ENCODE peak calls at places on chromosomes 4 and X, in five cellular contexts. M is HL-60, E is HepG2, N is SK-N-MC, O is GM12891. B is an unnamed sample.
A peak's percentile ranks its signal among the peaks of the same experiment; 100 is the strongest.

GRCh38 chrX:23937100-23937499 is 29.3 kb downstream of the CXorf58 start:
- DNase-seq in M (no peak), E (no peak), N (no peak), O (no peak), B (no peak)

GRCh38 chrX:85111347-85111746 is 107.7 kb downstream of the APOOL start:
- DNase-seq in M (no peak), E (no peak), N (no peak), O (no peak), B (no peak)

GRCh38 chr4:84799318-84799717 is 167.2 kb downstream of the WDFY3 start:
- DNase-seq in M (no peak), E (no peak), N (no peak), O (no peak), B (no peak)

GRCh38 chrX:459611-460010 is 72.9 kb upstream of the PPP2R3B start:
- DNase-seq in M (no peak), E (no peak), N (no peak), O (no peak), B (no peak)

GRCh38 chr4:48047896-48048295 is 31.3 kb downstream of the NIPAL1 start:
- DNase-seq in M (no peak), E (no peak), N (no peak), O (no peak), B (no peak)

GRCh38 chr4:159105761-159106243 is 2.9 kb downstream of the RAPGEF2 start:
- DNase-seq in M (no peak), E (peak; percentile 59), N (no peak), O (no peak), B (no peak)

GRCh38 chr4:15928883-15929282 is 9.7 kb downstream of the FGFBP1 start:
- DNase-seq in M (no peak), E (no peak), N (no peak), O (no peak), B (no peak)

GRCh38 chr4:47068986-47069385 is 37.6 kb downstream of the GABRB1 start:
- DNase-seq in M (no peak), E (no peak), N (no peak), O (no peak), B (no peak)

GRCh38 chr4:107120661-107121060 is 84.5 kb upstream of the DKK2 start:
- DNase-seq in M (no peak), E (no peak), N (no peak), O (no peak), B (no peak)

GRCh38 chr4:69032847-69033638 is 63.2 kb upstream of the UGT2B7 start:
- DNase-seq in M (no peak), E (peak; percentile 72), N (no peak), O (no peak), B (no peak)

GRCh38 chr4:70110917-70111316 is 43.1 kb upstream of the PRR27 start:
- DNase-seq in M (no peak), E (no peak), N (no peak), O (no peak), B (no peak)

GRCh38 chr4:111776546-111776945 is 368.7 kb upstream of the FAM241A start:
- DNase-seq in M (no peak), E (no peak), N (no peak), O (no peak), B (no peak)

GRCh38 chr4:53714377-53715140 is 123.3 kb upstream of the LNX1 start:
- DNase-seq in M (no peak), E (no peak), N (no peak), O (no peak), B (no peak)

GRCh38 chr4:1305781-1306455 is 16.2 kb downstream of the MAEA start:
- DNase-seq in M (no peak), E (no peak), N (no peak), O (no peak), B (no peak)

GRCh38 chr4:112966701-112967100 is 82.8 kb upstream of the ANK2 start:
- DNase-seq in M (no peak), E (no peak), N (no peak), O (no peak), B (no peak)

GRCh38 chr4:80215449-80216052 is 18.2 kb downstream of the PRDM8 start:
- DNase-seq in M (no peak), E (peak; percentile 1), N (peak; percentile 52), O (no peak), B (no peak)

GRCh38 chr4:54318904-54319303 is 89.8 kb downstream of the PDGFRA start:
- DNase-seq in M (peak; percentile 11), E (peak; percentile 29), N (no peak), O (peak; percentile 17), B (no peak)

GRCh38 chrX:115958687-115959359 is 211.7 kb upstream of the AGTR2 start:
- DNase-seq in M (no peak), E (no peak), N (no peak), O (no peak), B (no peak)

GRCh38 chr4:172142331-172142738 is 329.1 kb downstream of the GALNTL6 start:
- DNase-seq in M (no peak), E (no peak), N (no peak), O (no peak), B (no peak)

GRCh38 chr4:10083861-10084641 is 32.5 kb downstream of the WDR1 start:
- DNase-seq in M (no peak), E (no peak), N (no peak), O (peak; percentile 10), B (no peak)

GRCh38 chrX:115940348-115940747 is 230.2 kb upstream of the AGTR2 start:
- DNase-seq in M (no peak), E (no peak), N (no peak), O (no peak), B (no peak)

GRCh38 chr4:179624768-179625181 is 2182.5 kb upstream of the AGA start:
- DNase-seq in M (no peak), E (no peak), N (no peak), O (no peak), B (no peak)

GRCh38 chr4:156536661-156537060 is 434.9 kb downstream of the PDGFC start:
- DNase-seq in M (no peak), E (no peak), N (no peak), O (no peak), B (no peak)

GRCh38 chr4:41532880-41533279 is 5.1 kb upstream of the LIMCH1 start:
- DNase-seq in M (no peak), E (no peak), N (no peak), O (no peak), B (no peak)

GRCh38 chr4:54197926-54198325 is 31.2 kb upstream of the PDGFRA start:
- DNase-seq in M (no peak), E (no peak), N (no peak), O (no peak), B (no peak)

GRCh38 chr4:60173718-60174117 is 1026.4 kb upstream of the ADGRL3 start:
- DNase-seq in M (no peak), E (no peak), N (no peak), O (no peak), B (no peak)

GRCh38 chr4:112813790-112814189 is 176.8 kb downstream of the LARP7 start:
- DNase-seq in M (no peak), E (no peak), N (no peak), O (no peak), B (no peak)

GRCh38 chr4:150259861-150260567 is 181.8 kb downstream of the DCLK2 start:
- DNase-seq in M (no peak), E (no peak), N (no peak), O (no peak), B (no peak)

GRCh38 chr4:101022151-101023024 is 324.9 kb downstream of the PPP3CA start:
- DNase-seq in M (no peak), E (no peak), N (no peak), O (no peak), B (no peak)

GRCh38 chr4:168864831-168865541 is 145.1 kb downstream of the CBR4 start:
- DNase-seq in M (no peak), E (no peak), N (no peak), O (no peak), B (no peak)

GRCh38 chr4:173498023-173498422 is 32.0 kb downstream of the HAND2 start:
- DNase-seq in M (no peak), E (no peak), N (no peak), O (no peak), B (no peak)

GRCh38 chr4:139919513-139919912 is 234.5 kb downstream of the MAML3 start:
- DNase-seq in M (no peak), E (no peak), N (no peak), O (no peak), B (no peak)

GRCh38 chr4:125739760-125740159 is 425.0 kb downstream of the FAT4 start:
- DNase-seq in M (no peak), E (no peak), N (no peak), O (no peak), B (no peak)
- TF ChIP-seq POLR2AphosphoS5 in M (no peak), E (no peak), N (no peak), O (no peak), B (no peak)

GRCh38 chr4:185534850-185535761 is at the start of gene PDLIM3:
- DNase-seq in M (no peak), E (peak; percentile 27), N (no peak), O (peak; percentile 29), B (peak; percentile 72)
- TF ChIP-seq POLR2AphosphoS5 in M (no peak), E (no peak), N (no peak), O (no peak), B (peak; percentile 79)

DNA sequence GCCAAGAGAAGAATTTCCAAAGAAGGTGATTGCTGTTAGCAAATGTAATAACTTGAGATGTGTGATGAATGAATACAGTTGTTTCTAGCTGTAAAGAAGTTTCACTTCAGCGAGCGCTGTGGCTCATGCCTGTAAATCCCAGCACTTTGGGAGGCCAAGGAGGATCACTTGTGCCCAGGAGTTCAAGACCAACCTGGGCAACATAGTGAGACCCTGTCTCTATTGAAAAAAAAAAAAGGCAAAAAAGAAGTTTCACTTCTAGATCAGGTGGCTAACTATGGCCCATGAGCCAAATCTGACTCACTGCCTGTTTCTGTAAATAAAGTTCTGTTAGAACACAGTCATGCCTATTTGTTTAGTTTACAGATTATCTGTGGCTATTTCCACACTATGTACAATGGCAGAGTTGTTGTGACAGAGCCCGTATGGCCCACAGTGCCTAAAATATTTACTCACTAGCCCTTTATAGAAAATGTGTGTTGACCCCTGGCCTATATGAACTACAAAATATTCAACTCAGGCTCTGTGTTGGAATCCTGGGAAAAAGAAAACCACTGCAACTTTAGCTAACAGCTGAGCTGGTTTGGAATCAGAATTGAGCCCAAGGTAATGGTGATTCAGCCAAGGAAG is 54.1 kb upstream of the PRPS1 start:
- DNase-seq in M (no peak), E (peak; percentile 79), N (no peak), O (no peak), B (no peak)
- TF ChIP-seq POLR2AphosphoS5 in M (no peak), E (no peak), N (no peak), O (no peak), B (no peak)

DNA sequence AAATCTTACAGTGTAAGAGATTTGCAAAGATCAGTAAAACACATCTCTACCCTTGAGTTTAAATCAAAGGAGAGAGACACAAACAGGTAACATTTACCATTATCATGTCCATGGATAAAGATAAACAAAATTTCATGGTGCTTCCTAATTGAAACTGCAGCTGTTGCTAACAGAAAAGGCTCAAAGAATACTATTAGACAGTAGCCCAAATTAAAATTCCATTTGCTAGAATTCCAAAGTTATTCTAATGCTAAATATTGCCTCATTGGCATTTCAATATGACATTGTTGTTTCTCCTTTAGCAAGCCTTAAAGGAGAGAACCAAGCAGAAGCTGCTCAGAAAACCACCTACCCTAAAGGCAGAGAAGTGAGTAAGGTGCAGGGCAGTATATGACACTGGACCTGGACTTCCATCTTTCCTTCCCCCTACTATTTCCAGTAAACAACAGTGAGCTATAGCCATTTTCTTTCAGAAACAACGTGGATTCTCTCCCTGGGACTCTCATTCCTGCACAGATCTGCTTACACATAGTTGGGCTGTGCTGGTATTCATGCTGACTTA is 19.5 kb upstream of the ZCCHC13 start:
- DNase-seq in M (no peak), E (no peak), N (no peak), O (no peak), B (no peak)
- TF ChIP-seq POLR2AphosphoS5 in M (no peak), E (no peak), N (no peak), O (no peak), B (no peak)